ENCODE peak calls at places on chromosome 12, in six cellular contexts. R is body of pancreas, I is Peyer's patch, C is heart left ventricle, L is HCT116, U is A549. T is an unnamed sample.

GRCh38 chr12:124307556-124307825 is 12.6 kb downstream of the RFLNA start:
- DNase-seq in R (no peak), I (no peak), C (peak), L (no peak), U (no peak), T (no peak)

GRCh38 chr12:110338754-110339153 is 57.7 kb downstream of the ATP2A2 start:
- DNase-seq in R (no peak), I (no peak), C (no peak), L (peak), U (no peak), T (no peak)

GRCh38 chr12:56803750-56804149 is 40.6 kb downstream of the HSD17B6 start:
- DNase-seq in R (no peak), I (no peak), C (no peak), L (no peak), U (no peak), T (no peak)

GRCh38 chr12:53097564-53098353 is at the start of gene IGFBP6:
- DNase-seq in R (peak), I (peak), C (peak), L (no peak), U (peak), T (peak)

GRCh38 chr12:132236930-132237771 is 92.2 kb downstream of the GALNT9 start:
- DNase-seq in R (no peak), I (no peak), C (peak), L (no peak), U (no peak), T (no peak)

GRCh38 chr12:27623645-27624044 is 72.6 kb upstream of the REP15 start:
- DNase-seq in R (no peak), I (no peak), C (no peak), L (no peak), U (peak), T (no peak)

GRCh38 chr12:67649165-67650126 is 901 bp downstream of the DYRK2 start:
- DNase-seq in R (peak), I (peak), C (peak), L (no peak), U (no peak), T (peak)

GRCh38 chr12:15996948-15997347 is 85.8 kb downstream of the DERA start:
- DNase-seq in R (no peak), I (no peak), C (no peak), L (no peak), U (no peak), T (no peak)

GRCh38 chr12:77349703-77350102 is 284.3 kb upstream of the E2F7 start:
- DNase-seq in R (no peak), I (no peak), C (no peak), L (no peak), U (no peak), T (no peak)

GRCh38 chr12:110577717-110578521 is 5.2 kb downstream of the PPTC7 start:
- DNase-seq in R (no peak), I (no peak), C (no peak), L (peak), U (peak), T (no peak)

GRCh38 chr12:80709811-80710726 is 2.6 kb downstream of the MYF6 start:
- DNase-seq in R (no peak), I (no peak), C (no peak), L (peak), U (peak), T (no peak)

GRCh38 chr12:113850309-113851056 is 115.6 kb downstream of the RBM19 start:
- DNase-seq in R (no peak), I (no peak), C (peak), L (no peak), U (no peak), T (no peak)

GRCh38 chr12:91952916-91953315 is 192.7 kb downstream of the BTG1 start:
- DNase-seq in R (no peak), I (no peak), C (no peak), L (no peak), U (peak), T (no peak)

GRCh38 chr12:111457577-111457976 is 51.9 kb downstream of the SH2B3 start:
- DNase-seq in R (no peak), I (no peak), C (no peak), L (no peak), U (no peak), T (peak)

GRCh38 chr12:18552829-18553228 is 185.0 kb downstream of the PLCZ1 start:
- DNase-seq in R (no peak), I (no peak), C (no peak), L (no peak), U (no peak), T (no peak)

GRCh38 chr12:6084261-6084968 is 40.1 kb downstream of the VWF start:
- DNase-seq in R (no peak), I (no peak), C (no peak), L (peak), U (peak), T (peak)

GRCh38 chr12:68119250-68119649 is 40.3 kb downstream of the IFNG start:
- DNase-seq in R (no peak), I (no peak), C (no peak), L (no peak), U (no peak), T (no peak)

GRCh38 chr12:1761857-1762256 is 58.5 kb upstream of the LRTM2 start:
- DNase-seq in R (no peak), I (no peak), C (no peak), L (no peak), U (no peak), T (no peak)

GRCh38 chr12:115227137-115227615 is 543.2 kb upstream of the TBX3 start:
- DNase-seq in R (no peak), I (no peak), C (no peak), L (peak), U (peak), T (no peak)

GRCh38 chr12:57240926-57241555 is 9.9 kb downstream of the STAC3 start:
- DNase-seq in R (no peak), I (peak), C (peak), L (no peak), U (peak), T (no peak)

GRCh38 chr12:107488666-107489065 is 196.9 kb upstream of the PWP1 start:
- DNase-seq in R (no peak), I (no peak), C (no peak), L (no peak), U (no peak), T (no peak)

GRCh38 chr12:61880186-61880585 is 380.0 kb upstream of the USP15 start:
- DNase-seq in R (no peak), I (no peak), C (no peak), L (no peak), U (no peak), T (no peak)

GRCh38 chr12:105882404-105882803 is 256.4 kb downstream of the NUAK1 start:
- DNase-seq in R (no peak), I (no peak), C (no peak), L (no peak), U (no peak), T (no peak)

GRCh38 chr12:104182144-104182543 is 33.4 kb upstream of the TXNRD1 start:
- DNase-seq in R (peak), I (no peak), C (peak), L (no peak), U (peak), T (peak)

GRCh38 chr12:45446013-45446412 is 230.1 kb downstream of the ANO6 start:
- DNase-seq in R (no peak), I (no peak), C (no peak), L (no peak), U (no peak), T (no peak)

GRCh38 chr12:42669471-42669997 is 80.0 kb upstream of the PRICKLE1 start:
- DNase-seq in R (no peak), I (no peak), C (no peak), L (no peak), U (no peak), T (no peak)

GRCh38 chr12:57458665-57459054 is 925 bp upstream of the GLI1 start:
- DNase-seq in R (no peak), I (no peak), C (no peak), L (no peak), U (no peak), T (no peak)

GRCh38 chr12:116800918-116801317 is 62.8 kb downstream of the RNFT2 start:
- DNase-seq in R (no peak), I (no peak), C (no peak), L (no peak), U (no peak), T (no peak)

GRCh38 chr12:44372259-44372658 is 503.9 kb downstream of the NELL2 start:
- DNase-seq in R (no peak), I (no peak), C (no peak), L (no peak), U (no peak), T (no peak)

GRCh38 chr12:70609203-70609602 is 28.0 kb downstream of the PTPRB start:
- DNase-seq in R (no peak), I (no peak), C (no peak), L (no peak), U (no peak), T (no peak)

GRCh38 chr12:12610711-12611110 is 965 bp upstream of the CREBL2 start:
- DNase-seq in R (no peak), I (no peak), C (no peak), L (no peak), U (no peak), T (no peak)

GRCh38 chr12:12614342-12614741 is 2.7 kb downstream of the CREBL2 start:
- DNase-seq in R (no peak), I (no peak), C (no peak), L (no peak), U (no peak), T (no peak)

GRCh38 chr12:12613334-12613733 is 1.7 kb downstream of the CREBL2 start:
- DNase-seq in R (no peak), I (no peak), C (no peak), L (no peak), U (no peak), T (no peak)

GRCh38 chr12:12611512-12612306 is at the start of gene CREBL2:
- DNase-seq in R (peak), I (peak), C (peak), L (peak), U (peak), T (peak)

DNA sequence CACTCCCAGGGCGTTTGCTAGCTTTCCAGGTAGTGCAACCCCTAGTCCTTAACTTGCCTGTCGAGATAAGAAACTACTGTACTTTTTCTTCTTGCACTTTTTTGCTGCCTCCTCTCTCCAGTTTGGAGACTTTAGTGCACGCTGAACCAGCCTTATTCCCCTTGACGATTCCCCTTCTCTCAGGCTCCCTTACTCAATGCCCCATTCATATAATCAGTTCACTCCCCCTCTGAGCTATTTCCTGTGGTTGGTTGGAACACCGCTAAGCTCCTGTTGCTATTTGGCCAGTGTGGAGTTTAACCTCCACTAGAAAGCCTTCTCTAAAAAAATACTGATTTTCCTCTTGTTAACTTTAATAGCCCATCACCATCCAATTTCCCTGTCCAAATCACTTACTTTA is 727 bp downstream of the CREBL2 start:
- DNase-seq in R (no peak), I (no peak), C (no peak), L (no peak), U (peak), T (no peak)
- TF ChIP-seq POLR2A in R (no peak), I (no peak), C (no peak), L (no peak), U (no peak), T (no peak)

GRCh38 chr12:94689002-94689645 is 38.8 kb upstream of the TMCC3 start:
- DNase-seq in R (no peak), I (no peak), C (no peak), L (no peak), U (no peak), T (no peak)

GRCh38 chr12:94686834-94687628 is 36.7 kb upstream of the TMCC3 start:
- DNase-seq in R (no peak), I (no peak), C (no peak), L (no peak), U (no peak), T (no peak)

GRCh38 chr12:94694732-94695131 is 44.4 kb upstream of the TMCC3 start:
- DNase-seq in R (no peak), I (no peak), C (no peak), L (no peak), U (no peak), T (no peak)

GRCh38 chr12:94689646-94690036 is 39.3 kb upstream of the TMCC3 start:
- DNase-seq in R (no peak), I (no peak), C (peak), L (no peak), U (no peak), T (no peak)

GRCh38 chr12:94690199-94690695 is 39.9 kb upstream of the TMCC3 start:
- DNase-seq in R (no peak), I (no peak), C (no peak), L (no peak), U (no peak), T (no peak)
- H3K4me3 ChIP-seq in R (no peak), I (no peak), C (peak), L (no peak), U (no peak), T (no peak)

GRCh38 chr12:96424601-96425000 is 24.4 kb upstream of the CDK17 start:
- DNase-seq in R (no peak), I (no peak), C (no peak), L (no peak), U (no peak), T (no peak)

GRCh38 chr12:96427269-96427729 is 27.1 kb upstream of the CDK17 start:
- DNase-seq in R (peak), I (peak), C (peak), L (peak), U (peak), T (peak)

GRCh38 chr12:96425973-96426372 is 25.7 kb upstream of the CDK17 start:
- DNase-seq in R (no peak), I (no peak), C (no peak), L (no peak), U (no peak), T (no peak)

GRCh38 chr12:96422192-96422591 is 22.0 kb upstream of the CDK17 start:
- DNase-seq in R (no peak), I (no peak), C (no peak), L (no peak), U (no peak), T (no peak)

DNA sequence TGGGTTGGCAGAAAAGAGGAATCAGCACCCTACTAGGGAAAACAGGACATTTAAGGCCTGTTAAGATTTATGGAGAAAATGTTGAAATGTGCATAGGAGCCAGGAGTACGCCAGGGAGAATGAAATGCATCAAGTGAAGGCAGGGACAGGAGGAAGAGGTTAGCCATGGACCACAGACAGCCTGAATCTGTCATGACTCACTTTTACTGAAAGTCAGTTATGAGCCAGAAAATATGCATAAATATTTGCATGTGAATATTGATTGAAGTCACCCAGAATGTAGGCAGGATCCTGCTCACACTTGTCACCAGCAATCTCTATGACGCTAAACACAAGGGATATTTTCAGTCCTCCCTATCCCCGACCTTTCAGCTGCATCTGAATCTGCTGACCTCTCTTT is 25.1 kb upstream of the CDK17 start:
- DNase-seq in R (no peak), I (no peak), C (no peak), L (no peak), U (no peak), T (no peak)
- TF ChIP-seq POLR2A in R (no peak), I (no peak), C (no peak), L (no peak), U (no peak), T (no peak)

DNA sequence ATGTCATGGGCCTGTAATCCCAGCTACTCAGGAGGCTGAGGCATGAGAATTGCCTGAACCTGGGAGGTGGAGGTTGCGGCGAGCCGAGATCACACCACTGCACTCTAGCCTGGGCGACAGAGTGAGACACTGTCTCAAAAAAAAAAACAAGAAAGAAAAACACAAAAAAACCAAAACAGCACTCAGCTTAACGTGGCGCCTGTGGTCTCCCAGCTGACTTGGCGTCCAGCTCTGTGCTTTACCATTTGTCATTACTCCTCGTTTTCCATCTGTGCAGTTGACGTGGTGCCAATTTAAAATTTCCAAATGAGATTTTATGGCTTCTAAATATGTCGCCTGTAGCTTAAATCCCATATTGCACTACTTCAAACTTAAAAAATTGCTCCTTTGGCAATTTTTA is 2.0 kb downstream of the MGP start:
- DNase-seq in R (no peak), I (no peak), C (no peak), L (no peak), U (no peak), T (no peak)
- H3K4me3 ChIP-seq in R (no peak), I (no peak), C (peak), L (no peak), U (no peak), T (no peak)

DNA sequence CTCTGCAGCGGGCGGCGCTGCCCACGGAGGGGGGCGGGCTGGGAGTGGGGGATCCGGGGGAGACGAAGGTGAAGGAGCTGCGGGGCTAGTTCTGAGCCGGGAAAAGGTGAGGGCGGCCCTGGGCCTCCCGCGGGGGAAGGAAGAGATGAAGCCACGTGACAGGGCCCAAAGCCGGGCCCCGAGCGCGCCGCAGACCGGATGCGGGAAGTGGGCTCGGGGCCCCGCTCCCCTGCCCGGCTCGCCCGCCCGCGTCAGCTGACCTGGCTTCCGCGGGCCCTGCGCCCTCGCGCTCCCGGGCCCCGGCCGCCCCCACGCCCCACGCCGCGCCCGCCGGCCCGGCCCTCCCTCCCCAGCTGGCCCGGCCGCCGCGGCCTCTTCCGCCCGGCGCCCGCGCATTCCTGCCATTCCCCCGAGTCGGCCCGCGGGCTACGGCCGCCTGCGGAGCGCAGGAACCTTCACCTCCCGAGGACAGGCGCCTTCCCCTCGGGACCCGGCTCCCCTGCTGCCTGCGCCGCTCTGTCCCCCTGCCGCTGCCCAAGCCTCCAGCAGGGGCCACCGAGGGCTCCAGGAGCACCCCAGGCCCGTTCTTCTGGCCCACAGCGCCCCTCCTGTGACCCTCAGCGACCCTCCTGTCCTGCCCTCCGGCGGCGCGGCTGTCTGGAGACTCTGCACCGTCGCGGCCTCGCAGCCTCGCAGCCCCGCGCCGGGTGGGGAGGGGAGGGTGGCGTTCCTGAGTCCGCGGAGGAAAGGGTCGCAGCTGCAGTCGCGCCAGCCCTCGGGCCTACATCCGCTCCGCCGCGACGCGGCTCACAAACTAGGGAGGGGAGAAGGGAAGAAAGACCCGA is 20.4 kb downstream of the NINJ2 start:
- DNase-seq in R (peak), I (peak), C (peak), L (no peak), U (peak), T (peak)
- TF ChIP-seq POLR2A in R (peak), I (peak), C (peak), L (peak), U (peak), T (no peak)

T was measured in lower leg skin.